ENCODE peak calls at places on chromosomes 2 and 18, in ten cellular contexts. One of them, this sample, is unnamed.

GRCh38 chr2:14905571-14905970 is 273.1 kb downstream of the LRATD1 start:
- DNase-seq in AG04450: no peak
- DNase-seq in ascending aorta: no peak
- DNase-seq in IMR-90: no peak
- DNase-seq in kidney: no peak
- DNase-seq in heart left ventricle: no peak
- DNase-seq in GM23338: no peak
- DNase-seq in OCI-LY7: no peak
- DNase-seq in breast epithelium: no peak
- DNase-seq in keratinocyte: no peak
- DNase-seq in this sample: no peak

GRCh38 chr2:216242365-216242764 is 129.9 kb downstream of the MARCHF4 start:
- DNase-seq in kidney: no peak
- DNase-seq in OCI-LY7: no peak
- DNase-seq in breast epithelium: no peak
- DNase-seq in heart left ventricle: no peak
- DNase-seq in GM23338: peak
- DNase-seq in IMR-90: no peak
- DNase-seq in keratinocyte: no peak
- DNase-seq in ascending aorta: no peak
- DNase-seq in AG04450: no peak
- DNase-seq in this sample: no peak

GRCh38 chr2:229133155-229133772 is 137.8 kb downstream of the PID1 start:
- DNase-seq in breast epithelium: no peak
- DNase-seq in OCI-LY7: peak
- DNase-seq in ascending aorta: no peak
- DNase-seq in heart left ventricle: no peak
- DNase-seq in AG04450: no peak
- DNase-seq in IMR-90: peak
- DNase-seq in GM23338: peak
- DNase-seq in keratinocyte: peak
- DNase-seq in kidney: no peak
- DNase-seq in this sample: no peak

GRCh38 chr2:150477347-150477746 is 10.1 kb downstream of the RND3 start:
- DNase-seq in IMR-90: peak
- DNase-seq in heart left ventricle: no peak
- DNase-seq in GM23338: no peak
- DNase-seq in keratinocyte: peak
- DNase-seq in kidney: peak
- DNase-seq in AG04450: no peak
- DNase-seq in breast epithelium: no peak
- DNase-seq in OCI-LY7: no peak
- DNase-seq in ascending aorta: no peak
- DNase-seq in this sample: no peak

GRCh38 chr2:223649941-223650530 is 47.9 kb upstream of the SCG2 start:
- DNase-seq in heart left ventricle: no peak
- DNase-seq in OCI-LY7: no peak
- DNase-seq in IMR-90: no peak
- DNase-seq in ascending aorta: no peak
- DNase-seq in kidney: no peak
- DNase-seq in GM23338: no peak
- DNase-seq in breast epithelium: no peak
- DNase-seq in keratinocyte: no peak
- DNase-seq in AG04450: no peak
- DNase-seq in this sample: no peak

GRCh38 chr2:263774-264492 is at the start of gene SH3YL1:
- DNase-seq in IMR-90: no peak
- DNase-seq in kidney: peak
- DNase-seq in GM23338: peak
- DNase-seq in heart left ventricle: peak
- DNase-seq in keratinocyte: no peak
- DNase-seq in AG04450: no peak
- DNase-seq in ascending aorta: peak
- DNase-seq in OCI-LY7: no peak
- DNase-seq in breast epithelium: peak
- DNase-seq in this sample: no peak

GRCh38 chr18:26438980-26439379 is 109.4 kb downstream of the KCTD1 start:
- DNase-seq in heart left ventricle: no peak
- DNase-seq in keratinocyte: no peak
- DNase-seq in IMR-90: no peak
- DNase-seq in AG04450: no peak
- DNase-seq in OCI-LY7: peak
- DNase-seq in kidney: no peak
- DNase-seq in ascending aorta: no peak
- DNase-seq in breast epithelium: no peak
- DNase-seq in GM23338: no peak
- DNase-seq in this sample: no peak

GRCh38 chr2:140835079-140835478 is 1295.7 kb downstream of the LRP1B start:
- DNase-seq in ascending aorta: no peak
- DNase-seq in heart left ventricle: no peak
- DNase-seq in kidney: no peak
- DNase-seq in IMR-90: no peak
- DNase-seq in GM23338: no peak
- DNase-seq in OCI-LY7: no peak
- DNase-seq in AG04450: no peak
- DNase-seq in keratinocyte: no peak
- DNase-seq in breast epithelium: no peak
- DNase-seq in this sample: no peak

GRCh38 chr18:4921548-4921947 is 275.5 kb downstream of the AKAIN1 start:
- DNase-seq in breast epithelium: no peak
- DNase-seq in AG04450: no peak
- DNase-seq in ascending aorta: no peak
- DNase-seq in OCI-LY7: no peak
- DNase-seq in kidney: no peak
- DNase-seq in heart left ventricle: no peak
- DNase-seq in IMR-90: no peak
- DNase-seq in keratinocyte: no peak
- DNase-seq in GM23338: no peak
- DNase-seq in this sample: no peak

GRCh38 chr2:113157897-113158753 is 15.6 kb upstream of the PSD4 start:
- DNase-seq in ascending aorta: no peak
- DNase-seq in kidney: no peak
- DNase-seq in IMR-90: peak
- DNase-seq in AG04450: no peak
- DNase-seq in keratinocyte: peak
- DNase-seq in OCI-LY7: no peak
- DNase-seq in breast epithelium: no peak
- DNase-seq in GM23338: no peak
- DNase-seq in heart left ventricle: no peak
- DNase-seq in this sample: no peak

GRCh38 chr2:100470898-100471514 is 724 bp downstream of the NMS start:
- DNase-seq in ascending aorta: no peak
- DNase-seq in kidney: no peak
- DNase-seq in keratinocyte: no peak
- DNase-seq in breast epithelium: no peak
- DNase-seq in IMR-90: peak
- DNase-seq in GM23338: peak
- DNase-seq in AG04450: no peak
- DNase-seq in OCI-LY7: no peak
- DNase-seq in heart left ventricle: peak
- DNase-seq in this sample: no peak

GRCh38 chr2:203811491-203812221 is 55.9 kb upstream of the CTLA4 start:
- DNase-seq in breast epithelium: no peak
- DNase-seq in heart left ventricle: peak
- DNase-seq in ascending aorta: peak
- DNase-seq in GM23338: no peak
- DNase-seq in kidney: peak
- DNase-seq in keratinocyte: peak
- DNase-seq in AG04450: peak
- DNase-seq in IMR-90: peak
- DNase-seq in OCI-LY7: no peak
- DNase-seq in this sample: no peak

GRCh38 chr2:147045113-147045512 is 799.7 kb upstream of the ACVR2A start:
- DNase-seq in ascending aorta: no peak
- DNase-seq in GM23338: peak
- DNase-seq in IMR-90: peak
- DNase-seq in kidney: no peak
- DNase-seq in breast epithelium: no peak
- DNase-seq in OCI-LY7: peak
- DNase-seq in heart left ventricle: no peak
- DNase-seq in keratinocyte: no peak
- DNase-seq in AG04450: no peak
- DNase-seq in this sample: peak
- TF ChIP-seq CTCF in ascending aorta: peak
- TF ChIP-seq CTCF in GM23338: peak
- TF ChIP-seq CTCF in IMR-90: peak
- TF ChIP-seq CTCF in kidney: peak
- TF ChIP-seq CTCF in breast epithelium: peak
- TF ChIP-seq CTCF in OCI-LY7: peak
- TF ChIP-seq CTCF in heart left ventricle: peak
- TF ChIP-seq CTCF in keratinocyte: peak
- TF ChIP-seq CTCF in AG04450: peak
- TF ChIP-seq CTCF in this sample: peak

DNA sequence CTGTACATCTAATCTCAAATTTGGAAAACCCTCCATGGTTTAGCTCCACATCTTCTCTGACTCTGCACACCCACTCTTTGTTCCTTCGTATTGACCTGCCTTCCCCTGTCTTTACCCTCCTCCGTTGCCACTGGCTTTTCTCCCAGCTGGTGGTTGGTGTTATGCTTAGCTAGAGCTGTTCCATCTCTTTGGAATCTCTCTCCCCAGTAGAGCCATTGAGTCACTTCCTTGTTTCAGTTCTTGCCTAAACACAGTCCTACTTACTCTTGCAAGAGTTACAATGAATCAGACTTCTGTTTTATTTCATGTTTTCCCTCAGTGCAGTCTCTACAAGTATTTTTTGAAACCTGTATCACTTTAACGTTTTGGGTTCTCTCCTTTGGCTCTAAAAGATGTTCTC is 263.9 kb downstream of the LTBP1 start:
- DNase-seq in GM23338: peak
- DNase-seq in IMR-90: peak
- DNase-seq in ascending aorta: peak
- DNase-seq in AG04450: peak
- DNase-seq in keratinocyte: peak
- DNase-seq in heart left ventricle: peak
- DNase-seq in kidney: peak
- DNase-seq in OCI-LY7: no peak
- DNase-seq in breast epithelium: no peak
- DNase-seq in this sample: no peak
- H3K4me3 ChIP-seq in GM23338: no peak
- H3K4me3 ChIP-seq in IMR-90: no peak
- H3K4me3 ChIP-seq in ascending aorta: no peak
- H3K4me3 ChIP-seq in AG04450: no peak
- H3K4me3 ChIP-seq in keratinocyte: peak
- H3K4me3 ChIP-seq in heart left ventricle: no peak
- H3K4me3 ChIP-seq in kidney: no peak
- H3K4me3 ChIP-seq in OCI-LY7: no peak
- H3K4me3 ChIP-seq in breast epithelium: no peak
- H3K4me3 ChIP-seq in this sample: no peak

GRCh38 chr18:56650944-56651770 is at the start of gene WDR7:
- DNase-seq in AG04450: peak
- DNase-seq in heart left ventricle: peak
- DNase-seq in ascending aorta: peak
- DNase-seq in kidney: peak
- DNase-seq in IMR-90: peak
- DNase-seq in GM23338: peak
- DNase-seq in breast epithelium: peak
- DNase-seq in OCI-LY7: peak
- DNase-seq in keratinocyte: peak
- DNase-seq in this sample: peak
- H3K27ac ChIP-seq in AG04450: no peak
- H3K27ac ChIP-seq in heart left ventricle: peak
- H3K27ac ChIP-seq in ascending aorta: peak
- H3K27ac ChIP-seq in kidney: peak
- H3K27ac ChIP-seq in IMR-90: peak
- H3K27ac ChIP-seq in GM23338: peak
- H3K27ac ChIP-seq in breast epithelium: peak
- H3K27ac ChIP-seq in OCI-LY7: peak
- H3K27ac ChIP-seq in keratinocyte: peak
- H3K27ac ChIP-seq in this sample: peak

GRCh38 chr2:232940724-232941123 is 70.7 kb downstream of the SNORC start:
- DNase-seq in heart left ventricle: no peak
- DNase-seq in IMR-90: no peak
- DNase-seq in ascending aorta: no peak
- DNase-seq in GM23338: no peak
- DNase-seq in AG04450: no peak
- DNase-seq in OCI-LY7: no peak
- DNase-seq in keratinocyte: no peak
- DNase-seq in kidney: no peak
- DNase-seq in breast epithelium: no peak
- DNase-seq in this sample: no peak
- TF ChIP-seq CTCF in heart left ventricle: no peak
- TF ChIP-seq CTCF in IMR-90: no peak
- TF ChIP-seq CTCF in ascending aorta: no peak
- TF ChIP-seq CTCF in GM23338: no peak
- TF ChIP-seq CTCF in AG04450: no peak
- TF ChIP-seq CTCF in OCI-LY7: no peak
- TF ChIP-seq CTCF in keratinocyte: no peak
- TF ChIP-seq CTCF in kidney: no peak
- TF ChIP-seq CTCF in breast epithelium: no peak
- TF ChIP-seq CTCF in this sample: no peak

DNA sequence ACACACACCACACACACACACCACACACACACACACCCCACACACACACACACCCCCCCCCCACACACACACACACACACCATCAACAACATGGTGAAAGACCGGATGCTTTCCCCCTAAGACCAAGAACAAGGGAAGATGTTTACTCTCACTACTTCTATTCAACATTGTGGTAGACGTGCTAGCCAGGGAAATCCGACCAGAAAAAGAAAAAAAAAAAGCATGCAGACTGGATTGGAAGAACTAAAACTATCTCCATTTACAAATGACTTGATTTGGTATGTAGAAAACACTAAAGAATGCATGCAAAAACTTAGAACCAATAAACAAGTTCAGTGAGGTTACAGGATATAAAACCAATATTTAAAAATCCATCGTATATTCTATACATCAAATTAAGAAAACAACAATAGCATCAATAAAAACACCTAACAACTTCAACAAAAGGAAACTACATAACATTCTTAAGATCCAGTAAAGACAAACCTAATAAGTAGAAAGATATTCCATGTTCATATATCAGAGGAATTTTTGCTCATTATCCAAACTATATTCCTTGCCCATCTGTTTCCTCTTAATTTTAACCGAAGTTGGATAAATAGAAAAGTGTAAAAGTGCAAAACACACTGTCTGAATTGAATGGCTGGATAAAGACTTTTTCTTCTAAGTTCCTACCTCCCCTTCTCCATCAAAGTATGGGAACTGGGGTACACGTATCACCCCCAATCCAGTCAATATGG is 51.5 kb upstream of the RNU4ATAC start:
- DNase-seq in kidney: no peak
- DNase-seq in AG04450: no peak
- DNase-seq in IMR-90: peak
- DNase-seq in heart left ventricle: no peak
- DNase-seq in ascending aorta: no peak
- DNase-seq in GM23338: no peak
- DNase-seq in breast epithelium: no peak
- DNase-seq in OCI-LY7: no peak
- DNase-seq in keratinocyte: no peak
- DNase-seq in this sample: no peak
- H3K4me3 ChIP-seq in kidney: no peak
- H3K4me3 ChIP-seq in AG04450: no peak
- H3K4me3 ChIP-seq in IMR-90: no peak
- H3K4me3 ChIP-seq in heart left ventricle: no peak
- H3K4me3 ChIP-seq in ascending aorta: no peak
- H3K4me3 ChIP-seq in GM23338: no peak
- H3K4me3 ChIP-seq in breast epithelium: no peak
- H3K4me3 ChIP-seq in OCI-LY7: no peak
- H3K4me3 ChIP-seq in keratinocyte: no peak
- H3K4me3 ChIP-seq in this sample: no peak